ENCODE peak calls at places on chromosome 9, in seven cellular contexts. D is KBM-7; V is MM.1S; X is stimulated activated CD4-positive, alpha-beta T cell treated with anti-CD3 and anti-CD28 coated beads, TNF-alpha, amount 100 ng/mL, for 1 hour; F is GM23338; L is HL-60; U is type B pancreatic cell. J is an unnamed sample.

GRCh38 chr9:31137850-31138160 is 1246.6 kb upstream of the ACO1 start:
- DNase-seq in D (no peak), V (no peak), X (no peak), F (no peak), L (no peak), U (no peak), J (no peak)

GRCh38 chr9:87812375-87813118 is 70.1 kb upstream of the SPATA31E1 start:
- DNase-seq in D (peak), V (no peak), X (no peak), F (peak), L (no peak), U (no peak), J (peak)

GRCh38 chr9:127905788-127906191 is 6.4 kb upstream of the ST6GALNAC6 start:
- DNase-seq in D (no peak), V (no peak), X (peak), F (no peak), L (no peak), U (no peak), J (no peak)

GRCh38 chr9:106432631-106433030 is 430.3 kb upstream of the ZNF462 start:
- DNase-seq in D (no peak), V (no peak), X (no peak), F (no peak), L (no peak), U (no peak), J (no peak)

GRCh38 chr9:133109931-133110650 is 10.9 kb downstream of the RALGDS start:
- DNase-seq in D (no peak), V (no peak), X (no peak), F (no peak), L (no peak), U (no peak), J (no peak)

GRCh38 chr9:113953541-113953940 is 77.4 kb downstream of the ZNF618 start:
- DNase-seq in D (no peak), V (no peak), X (no peak), F (no peak), L (no peak), U (no peak), J (peak)

GRCh38 chr9:108761530-108762347 is 94.0 kb downstream of the ACTL7B start:
- DNase-seq in D (peak), V (peak), X (no peak), F (peak), L (peak), U (no peak), J (peak)

GRCh38 chr9:37184905-37185867 is 64.8 kb downstream of the ZCCHC7 start:
- DNase-seq in D (no peak), V (no peak), X (no peak), F (no peak), L (no peak), U (no peak), J (no peak)

GRCh38 chr9:18881740-18882139 is 151.3 kb downstream of the SAXO1 start:
- DNase-seq in D (no peak), V (no peak), X (no peak), F (no peak), L (no peak), U (no peak), J (no peak)

GRCh38 chr9:114474425-114474824 is 30.8 kb downstream of the WHRN start:
- DNase-seq in D (no peak), V (no peak), X (no peak), F (no peak), L (no peak), U (no peak), J (no peak)

GRCh38 chr9:4286086-4286485 is 13.8 kb downstream of the GLIS3 start:
- DNase-seq in D (no peak), V (no peak), X (no peak), F (no peak), L (no peak), U (no peak), J (no peak)